ENCODE peak calls at places on chromosomes 13 and 19, in eight cellular contexts. A is AG10803, H is GM06990, P is fibroblast of lung, N is thoracic aorta, I is neuronal stem cell, O is cardiac fibroblast, W is cardiac muscle cell. J is an unnamed sample.

GRCh38 chr13:114063545-114064515 is 68.6 kb downstream of the RASA3 start:
- DNase-seq in A (peak; percentile 87), H (peak; percentile 54), P (peak; percentile 72), N (peak; percentile 51), I (no peak), O (peak; percentile 75), W (no peak), J (peak; percentile 57)

GRCh38 chr13:38386421-38386820 is 36.8 kb downstream of the UFM1 start:
- DNase-seq in A (peak; percentile 75), H (no peak), P (peak; percentile 29), N (no peak), I (no peak), O (peak; percentile 50), W (no peak), J (peak; percentile 47)

GRCh38 chr19:5937550-5937949 is 23.5 kb downstream of the CAPS start:
- DNase-seq in A (no peak), H (no peak), P (no peak), N (no peak), I (no peak), O (no peak), W (no peak), J (no peak)

GRCh38 chr13:32824671-32825070 is 191.6 kb upstream of the KL start:
- DNase-seq in A (peak; percentile 86), H (no peak), P (peak; percentile 86), N (no peak), I (peak; percentile 15), O (peak; percentile 94), W (no peak), J (peak; percentile 84)

GRCh38 chr13:112849500-112849899 is 119.5 kb upstream of the MCF2L start:
- DNase-seq in A (no peak), H (no peak), P (peak; percentile 14), N (no peak), I (no peak), O (no peak), W (no peak), J (no peak)

GRCh38 chr19:12703056-12703455 is 6.6 kb upstream of the FBXW9 start:
- DNase-seq in A (peak; percentile 27), H (no peak), P (peak; percentile 53), N (no peak), I (peak; percentile 85), O (peak; percentile 61), W (peak; percentile 44), J (peak; percentile 56)

GRCh38 chr13:21124853-21125252 is 51.5 kb downstream of the SKA3 start:
- DNase-seq in A (peak; percentile 39), H (no peak), P (peak; percentile 59), N (no peak), I (no peak), O (peak; percentile 43), W (peak; percentile 61), J (peak; percentile 67)

GRCh38 chr13:23516706-23517105 is 53.5 kb upstream of the TNFRSF19 start:
- DNase-seq in A (no peak), H (no peak), P (peak; percentile 58), N (no peak), I (no peak), O (no peak), W (no peak), J (no peak)

GRCh38 chr13:49374585-49375290 is 69.1 kb downstream of the CAB39L start:
- DNase-seq in A (peak; percentile 49), H (no peak), P (peak; percentile 84), N (no peak), I (no peak), O (peak; percentile 85), W (no peak), J (peak; percentile 70)

GRCh38 chr19:7742575-7742974 is 4.8 kb downstream of the CD209 start:
- DNase-seq in A (no peak), H (no peak), P (no peak), N (no peak), I (no peak), O (no peak), W (no peak), J (no peak)

GRCh38 chr19:51798127-51798526 is 3.2 kb downstream of the FPR3 start:
- DNase-seq in A (no peak), H (no peak), P (no peak), N (no peak), I (no peak), O (no peak), W (no peak), J (no peak)

GRCh38 chr19:51793994-51794393 is 963 bp upstream of the FPR3 start:
- DNase-seq in A (no peak), H (no peak), P (no peak), N (no peak), I (no peak), O (no peak), W (no peak), J (no peak)

GRCh38 chr19:51796195-51796679 is 1.3 kb downstream of the FPR3 start:
- DNase-seq in A (no peak), H (no peak), P (no peak), N (no peak), I (no peak), O (no peak), W (no peak), J (no peak)

GRCh38 chr19:51792932-51793331 is 2.0 kb upstream of the FPR3 start:
- DNase-seq in A (no peak), H (no peak), P (no peak), N (no peak), I (no peak), O (no peak), W (no peak), J (no peak)

DNA sequence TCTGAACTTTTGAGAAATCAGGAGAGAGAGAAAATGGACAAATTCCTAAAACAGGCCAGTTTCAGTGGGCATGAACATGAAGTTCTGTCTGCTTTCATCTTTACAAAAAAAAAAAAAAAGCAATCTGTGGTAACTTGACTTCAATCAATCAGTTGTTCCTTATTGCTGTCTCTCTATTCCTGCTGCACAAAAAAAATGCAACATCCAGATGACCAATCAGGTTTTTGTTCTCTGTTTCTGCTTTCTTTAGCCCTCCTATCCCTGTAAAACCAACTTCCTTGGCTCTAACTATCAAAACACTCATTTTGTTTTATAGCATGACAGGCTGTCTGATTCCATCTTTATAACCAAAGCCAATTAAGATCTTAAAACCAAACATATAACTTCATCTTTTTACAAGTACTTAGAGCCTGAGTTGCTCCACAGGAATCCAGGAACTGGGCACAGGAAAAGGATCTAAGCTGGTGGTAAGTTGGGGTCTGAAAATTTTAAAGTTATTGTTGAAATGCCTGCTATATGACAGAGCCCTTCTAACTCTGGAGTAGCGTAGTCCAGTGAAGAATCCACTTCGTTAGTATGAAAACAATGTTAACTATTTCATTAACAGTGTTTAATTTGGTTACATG is at the start of gene FPR3:
- DNase-seq in A (peak; percentile 59), H (no peak), P (no peak), N (no peak), I (no peak), O (no peak), W (no peak), J (no peak)
- H3K4me3 ChIP-seq in A (no peak within 1 kb of the TSS), H (no peak within 1 kb of the TSS), P (no peak within 1 kb of the TSS), N (peak within 1 kb of the TSS; percentile 52), I (no peak within 1 kb of the TSS), O (no peak within 1 kb of the TSS), W (no peak within 1 kb of the TSS), J (no peak within 1 kb of the TSS)

DNA sequence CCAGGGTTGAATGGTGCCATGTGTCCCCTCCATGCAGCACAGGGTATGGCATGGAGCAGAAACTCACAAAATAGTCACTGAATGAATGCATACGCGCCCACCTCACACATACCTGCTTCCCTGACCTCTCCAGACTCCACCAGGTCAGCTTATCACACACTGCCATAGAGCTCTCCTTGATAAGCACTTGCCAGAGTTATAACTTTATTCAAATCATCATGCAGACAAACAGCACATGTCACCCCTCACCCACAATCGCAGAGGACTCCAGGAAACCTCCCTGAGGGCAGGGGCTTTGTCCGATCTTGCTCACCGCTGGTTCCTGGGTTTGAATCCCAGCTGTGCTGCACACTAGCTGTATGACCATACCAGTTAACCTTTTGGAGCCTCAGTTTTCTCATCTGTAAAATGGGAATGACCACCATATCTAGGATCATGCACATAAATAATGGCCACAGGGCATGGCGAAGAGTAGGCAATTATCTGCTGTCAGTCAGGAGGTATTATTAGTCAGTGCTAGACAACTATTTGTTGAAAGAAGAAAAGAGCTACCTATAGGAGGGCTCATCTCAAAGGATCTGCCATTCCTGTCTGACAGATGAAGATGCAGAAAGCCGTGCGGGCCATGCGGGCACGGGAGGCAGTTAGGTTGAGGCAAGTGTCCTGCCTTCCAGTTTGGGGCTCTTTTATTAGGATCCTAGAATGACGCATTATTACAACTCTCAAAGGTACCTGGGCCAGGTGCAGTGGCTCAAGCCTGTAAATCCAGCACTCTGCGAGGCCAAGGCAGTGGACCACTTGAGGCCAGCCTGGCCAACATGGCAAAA is 14.0 kb downstream of the XRCC1 start:
- DNase-seq in A (no peak), H (no peak), P (no peak), N (no peak), I (no peak), O (no peak), W (no peak), J (no peak)
- H3K4me3 ChIP-seq in A (no peak overlapping the region), H (no peak overlapping the region), P (no peak overlapping the region), N (no peak overlapping the region), I (no peak overlapping the region), O (no peak overlapping the region), W (no peak overlapping the region), J (no peak overlapping the region)

DNA sequence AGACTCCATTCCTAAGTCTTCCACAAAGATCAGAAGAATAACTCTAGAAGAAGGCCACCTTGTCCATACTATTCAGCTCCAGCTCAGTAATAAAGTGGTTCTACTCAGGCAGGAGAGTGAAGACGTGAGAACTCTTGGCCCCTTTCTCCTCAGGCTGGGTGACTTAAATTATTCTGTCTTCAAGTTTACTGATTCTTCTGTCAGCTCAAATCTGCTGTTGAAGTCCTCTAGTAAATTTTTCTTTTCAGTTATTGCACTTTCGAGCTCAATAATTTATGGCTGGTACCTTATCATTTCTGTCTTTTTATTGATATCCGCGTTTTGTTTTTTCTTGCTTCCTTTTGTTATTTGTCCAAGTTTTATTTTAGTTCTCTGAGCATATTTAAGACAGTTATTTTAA is 922.3 kb upstream of the PCDH9 start:
- DNase-seq in A (no peak), H (no peak), P (no peak), N (no peak), I (no peak), O (no peak), W (no peak), J (no peak)
- H3K4me3 ChIP-seq in A (no peak overlapping the region), H (no peak overlapping the region), P (no peak overlapping the region), N (no peak overlapping the region), I (no peak overlapping the region), O (no peak overlapping the region), W (no peak overlapping the region), J (no peak overlapping the region)

GRCh38 chr19:4069331-4069959 is 2.7 kb upstream of the ZBTB7A start:
- DNase-seq in A (no peak), H (no peak), P (no peak), N (no peak), I (no peak), O (no peak), W (no peak), J (no peak)

GRCh38 chr19:4067396-4068057 is 828 bp upstream of the ZBTB7A start:
- DNase-seq in A (no peak), H (no peak), P (no peak), N (no peak), I (no peak), O (no peak), W (peak; percentile 50), J (no peak)

GRCh38 chr19:4066682-4067395 is at the start of gene ZBTB7A:
- DNase-seq in A (peak; percentile 72), H (peak; percentile 66), P (peak; percentile 76), N (peak; percentile 80), I (no peak), O (peak; percentile 65), W (peak; percentile 92), J (peak; percentile 73)

GRCh38 chr19:4066176-4066606 is 508 bp downstream of the ZBTB7A start:
- DNase-seq in A (no peak), H (no peak), P (no peak), N (no peak), I (no peak), O (no peak), W (no peak), J (no peak)

GRCh38 chr19:4068058-4068966 is 1.6 kb upstream of the ZBTB7A start:
- DNase-seq in A (no peak), H (no peak), P (no peak), N (no peak), I (no peak), O (no peak), W (no peak), J (no peak)
- H3K4me3 ChIP-seq in A (peak overlapping the region; percentile 72), H (peak overlapping the region; percentile 87), P (peak overlapping the region; percentile 76), N (peak overlapping the region; percentile 99), I (no peak overlapping the region), O (peak overlapping the region; percentile 81), W (peak overlapping the region; percentile 89), J (peak overlapping the region; percentile 79)

J was measured in fibroblast of pulmonary artery.